ENCODE peak calls at places on chromosome 21, in seven cellular contexts. J is PC-3, S is astrocyte, A is GM23248, P is mammary epithelial cell, K is HCT116, I is fibroblast of lung. D is an unnamed sample.
A peak's percentile ranks its signal among the peaks of the same experiment; 100 is the strongest.

GRCh38 chr21:35988396-35989140 is 71.8 kb downstream of the SETD4 start:
- DNase-seq in J (no peak), S (no peak), A (no peak), P (no peak), K (no peak), I (no peak), D (no peak)

GRCh38 chr21:46404306-46404705 is 54.4 kb upstream of the DIP2A start:
- DNase-seq in J (no peak), S (no peak), A (no peak), P (no peak), K (no peak), I (no peak), D (no peak)

GRCh38 chr21:36647279-36648093 is 51.4 kb upstream of the SIM2 start:
- DNase-seq in J (peak; percentile 89), S (peak; percentile 70), A (no peak), P (no peak), K (no peak), I (peak; percentile 38), D (no peak)

GRCh38 chr21:44758141-44758561 is 43.5 kb downstream of the UBE2G2 start:
- DNase-seq in J (no peak), S (no peak), A (no peak), P (no peak), K (no peak), I (no peak), D (no peak)

GRCh38 chr21:14866859-14867560 is 197.8 kb downstream of the NRIP1 start:
- DNase-seq in J (no peak), S (no peak), A (no peak), P (peak; percentile 68), K (no peak), I (no peak), D (no peak)

GRCh38 chr21:46325073-46325912 is 1.3 kb downstream of the PCNT start:
- DNase-seq in J (peak; percentile 66), S (peak; percentile 28), A (peak; percentile 71), P (peak; percentile 54), K (peak; percentile 28), I (peak; percentile 40), D (peak; percentile 64)

GRCh38 chr21:45539046-45539795 is 3.0 kb downstream of the SLC19A1 start:
- DNase-seq in J (no peak), S (no peak), A (no peak), P (no peak), K (no peak), I (no peak), D (no peak)

GRCh38 chr21:36800734-36801133 is 101.8 kb downstream of the SIM2 start:
- DNase-seq in J (no peak), S (no peak), A (no peak), P (no peak), K (no peak), I (no peak), D (no peak)

GRCh38 chr21:46477765-46478164 is 19.1 kb downstream of the DIP2A start:
- DNase-seq in J (no peak), S (peak; percentile 36), A (peak; percentile 87), P (peak; percentile 80), K (no peak), I (peak; percentile 56), D (no peak)

GRCh38 chr21:46210378-46211136 is 18.0 kb downstream of the LSS start:
- DNase-seq in J (no peak), S (no peak), A (no peak), P (no peak), K (no peak), I (no peak), D (no peak)

GRCh38 chr21:36684957-36685714 is 13.8 kb upstream of the SIM2 start:
- DNase-seq in J (no peak), S (no peak), A (no peak), P (no peak), K (no peak), I (no peak), D (no peak)

GRCh38 chr21:17785403-17785788 is 33.8 kb downstream of the C21orf91 start:
- DNase-seq in J (no peak), S (no peak), A (no peak), P (no peak), K (no peak), I (no peak), D (no peak)

GRCh38 chr21:17784604-17785402 is 34.4 kb downstream of the C21orf91 start:
- DNase-seq in J (peak; percentile 40), S (peak; percentile 77), A (no peak), P (no peak), K (no peak), I (no peak), D (no peak)

GRCh38 chr21:17782051-17782450 is 37.1 kb downstream of the C21orf91 start:
- DNase-seq in J (no peak), S (no peak), A (no peak), P (no peak), K (no peak), I (no peak), D (no peak)

GRCh38 chr21:17783003-17783402 is 36.2 kb downstream of the C21orf91 start:
- DNase-seq in J (no peak), S (no peak), A (no peak), P (no peak), K (no peak), I (no peak), D (no peak)

DNA sequence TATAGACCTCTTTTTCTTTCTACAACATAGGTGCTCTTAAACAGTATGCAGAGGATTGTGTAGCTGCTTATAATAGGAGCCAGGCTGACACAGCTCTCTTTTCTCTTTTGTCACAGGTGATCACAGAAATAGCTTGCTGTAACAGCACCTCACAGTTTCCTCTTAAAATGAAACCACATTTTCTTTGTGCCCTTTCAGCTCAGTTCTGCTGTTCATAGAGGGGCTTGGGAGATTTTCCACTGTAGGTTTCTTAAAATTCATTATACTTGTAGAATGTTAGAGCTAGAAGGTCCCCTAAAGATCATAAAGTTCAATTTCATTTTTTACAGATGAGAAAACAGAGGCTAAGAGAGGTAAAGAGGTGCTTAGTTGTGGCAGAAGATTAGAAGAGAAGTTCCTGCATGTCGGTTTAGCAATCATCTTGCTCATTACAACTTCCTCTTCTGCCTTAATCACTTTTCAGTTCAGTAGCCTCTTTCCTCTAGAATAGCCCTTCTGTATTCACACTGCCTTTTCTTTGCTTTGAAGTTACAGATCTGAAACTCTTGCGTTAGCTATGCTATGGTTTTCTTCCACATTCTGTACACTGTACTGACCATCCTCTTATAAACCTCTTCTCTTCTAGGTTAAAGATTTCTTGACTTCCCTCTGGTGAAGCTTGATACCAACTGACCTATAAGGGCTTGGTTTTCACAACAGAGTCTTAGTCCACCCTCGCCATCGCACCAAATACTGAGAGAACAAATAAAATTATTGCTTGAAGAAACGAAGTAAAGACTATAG is 35.1 kb downstream of the C21orf91 start:
- DNase-seq in J (no peak), S (no peak), A (no peak), P (no peak), K (no peak), I (no peak), D (no peak)
- H3K9ac ChIP-seq in J (no peak overlapping the region), S (no peak overlapping the region), A (no peak overlapping the region), P (no peak overlapping the region), K (no peak overlapping the region), I (no peak overlapping the region), D (peak overlapping the region; percentile 2)

GRCh38 chr21:33020558-33021100 is 5.1 kb upstream of the OLIG2 start:
- DNase-seq in J (no peak), S (no peak), A (no peak), P (no peak), K (no peak), I (no peak), D (no peak)

GRCh38 chr21:33019516-33019884 is 6.2 kb upstream of the OLIG2 start:
- DNase-seq in J (no peak), S (no peak), A (no peak), P (no peak), K (no peak), I (no peak), D (no peak)

GRCh38 chr21:33018707-33019455 is 6.9 kb upstream of the OLIG2 start:
- DNase-seq in J (no peak), S (no peak), A (no peak), P (no peak), K (no peak), I (no peak), D (no peak)

GRCh38 chr21:33021150-33021549 is 4.6 kb upstream of the OLIG2 start:
- DNase-seq in J (no peak), S (no peak), A (no peak), P (no peak), K (no peak), I (no peak), D (no peak)

GRCh38 chr21:33019885-33020557 is 5.7 kb upstream of the OLIG2 start:
- DNase-seq in J (no peak), S (no peak), A (no peak), P (no peak), K (no peak), I (no peak), D (peak; percentile 51)
- TF ChIP-seq EZH2 in J (no peak), S (no peak), A (peak; percentile 55), P (peak; percentile 72), K (no peak), I (no peak), D (no peak)

DNA sequence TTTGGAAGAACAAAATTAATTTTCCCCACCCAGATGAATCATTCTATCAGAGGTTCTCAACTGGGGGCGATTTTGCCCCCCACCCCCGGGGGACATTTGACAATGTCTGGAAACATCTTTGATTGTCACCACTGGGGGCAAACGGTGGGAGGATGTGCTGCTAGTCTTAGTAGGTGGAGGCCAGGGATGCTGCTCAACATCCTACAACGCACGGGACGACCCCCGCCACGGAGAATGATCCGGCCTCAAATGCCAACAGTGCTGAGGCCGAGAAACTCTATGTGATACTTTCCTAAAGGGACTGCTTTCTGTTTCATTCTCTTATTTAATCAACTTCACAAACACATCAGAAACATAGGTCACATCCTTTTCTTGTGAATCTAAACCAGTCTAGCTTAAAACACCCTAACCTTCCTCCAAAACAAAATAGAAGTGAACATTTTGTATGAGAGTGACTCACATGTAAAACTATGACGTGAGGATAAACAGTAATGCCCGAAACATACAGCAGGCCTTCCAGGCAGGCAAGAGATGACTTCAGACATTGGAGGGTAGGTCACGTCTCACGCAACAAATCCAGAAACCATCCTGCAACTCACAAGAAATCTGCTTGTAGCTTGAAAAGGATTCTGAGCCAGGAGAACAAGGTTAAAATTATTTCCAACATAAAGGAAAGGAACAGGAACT is 37.2 kb upstream of the ETS2 start:
- DNase-seq in J (peak; percentile 17), S (peak; percentile 96), A (peak; percentile 87), P (peak; percentile 66), K (no peak), I (peak; percentile 99), D (peak; percentile 44)
- H3K4me2 ChIP-seq in J (no peak overlapping the region), S (peak overlapping the region; percentile 73), A (peak overlapping the region; percentile 34), P (no peak overlapping the region), K (no peak overlapping the region), I (peak overlapping the region; percentile 44), D (peak overlapping the region; percentile 61)

DNA sequence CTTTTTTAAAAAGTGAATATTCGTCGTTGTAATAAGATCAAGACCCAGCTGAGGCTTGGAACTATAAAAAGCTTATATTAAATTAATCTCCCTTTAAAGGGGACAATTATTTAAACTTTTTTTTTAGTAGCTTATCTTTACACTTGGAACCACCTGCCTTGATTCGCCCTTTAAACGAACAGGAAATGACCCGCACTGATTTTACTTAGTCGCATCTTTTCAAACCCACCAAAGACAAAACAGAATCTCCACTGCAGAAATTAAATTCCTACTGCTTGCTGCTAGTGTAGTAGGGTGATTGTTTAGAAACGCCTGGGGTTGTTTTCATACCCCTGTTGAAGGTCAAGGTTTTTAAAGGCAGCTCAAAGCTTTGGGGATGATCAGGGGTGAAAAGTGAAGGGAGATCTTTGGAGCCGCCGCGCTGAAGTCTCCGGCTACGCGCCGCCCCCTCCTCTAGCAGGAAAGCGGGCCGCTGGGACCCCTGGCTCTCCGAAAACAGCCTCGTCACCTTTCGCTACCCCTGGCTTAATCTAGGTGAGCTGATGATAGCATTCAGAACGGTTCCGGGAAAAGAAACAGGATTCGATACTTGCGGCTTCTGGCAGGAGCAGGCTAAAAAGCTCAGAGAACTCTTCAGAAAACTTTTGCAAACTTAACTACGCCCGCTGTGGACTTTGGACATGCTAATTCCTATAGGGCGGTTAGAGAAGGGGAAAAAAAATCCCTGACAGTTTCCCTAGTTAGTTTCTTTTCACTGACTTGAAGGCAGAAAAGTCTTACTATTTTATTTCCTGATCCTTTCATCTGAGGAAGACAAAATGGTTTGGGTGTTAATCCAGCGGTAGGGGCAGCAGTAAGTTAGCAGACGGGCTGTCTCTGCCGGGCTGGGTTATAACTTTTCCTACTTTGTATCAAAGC is 163.2 kb downstream of the RUNX1 start:
- DNase-seq in J (peak; percentile 42), S (no peak), A (peak; percentile 43), P (no peak), K (no peak), I (peak; percentile 46), D (peak; percentile 33)
- H3K9ac ChIP-seq in J (peak overlapping the region; percentile 87), S (peak overlapping the region; percentile 99), A (peak overlapping the region; percentile 100), P (peak overlapping the region; percentile 100), K (peak overlapping the region; percentile 87), I (peak overlapping the region; percentile 99), D (peak overlapping the region; percentile 97)